ENCODE peak calls at places on chromosome 14, in seven cellular contexts. U is stomach, Z is A549, J is transverse colon, I is K562, N is sigmoid colon, V is H1. S is an unnamed sample.

GRCh38 chr14:67487937-67488893 is at the start of gene TMEM229B:
- DNase-seq in N (no peak), I (no peak), U (peak), Z (no peak), V (no peak), J (peak), S (no peak)

GRCh38 chr14:106228541-106229158 is 702.3 kb downstream of the TMEM121 start:
- DNase-seq in Z (no peak), J (no peak), U (no peak), I (no peak), V (no peak), N (no peak), S (no peak)

GRCh38 chr14:93984987-93985410 is 8.6 kb upstream of the ASB2 start:
- DNase-seq in I (peak), U (no peak), J (peak), V (no peak), Z (peak), N (peak), S (peak)

GRCh38 chr14:90301580-90302181 is 30.1 kb downstream of the NRDE2 start:
- DNase-seq in V (no peak), J (no peak), Z (peak), N (no peak), I (no peak), U (no peak), S (no peak)

GRCh38 chr14:52852810-52853521 is 61.6 kb upstream of the GNPNAT1 start:
- DNase-seq in U (no peak), N (no peak), Z (no peak), J (no peak), V (no peak), I (no peak), S (no peak)

GRCh38 chr14:100129161-100129589 is 30.3 kb downstream of the DEGS2 start:
- DNase-seq in J (no peak), N (no peak), V (no peak), I (no peak), U (no peak), Z (no peak), S (no peak)

GRCh38 chr14:56294125-56294524 is 175.9 kb downstream of the PELI2 start:
- DNase-seq in N (no peak), J (no peak), U (no peak), Z (peak), I (no peak), V (no peak), S (no peak)

GRCh38 chr14:86166541-86166940 is 636.6 kb downstream of the FLRT2 start:
- DNase-seq in V (no peak), Z (no peak), I (no peak), U (no peak), N (no peak), J (no peak), S (no peak)

GRCh38 chr14:79325557-79325956 is 885.7 kb downstream of the DIO2 start:
- DNase-seq in Z (no peak), U (no peak), J (no peak), I (no peak), N (no peak), V (no peak), S (no peak)

GRCh38 chr14:101889898-101890297 is 74.5 kb upstream of the DYNC1H1 start:
- DNase-seq in U (no peak), N (no peak), Z (peak), V (no peak), J (peak), I (no peak), S (no peak)

GRCh38 chr14:70919774-70920173 is 12.5 kb downstream of the PCNX1 start:
- DNase-seq in N (no peak), V (no peak), U (no peak), I (no peak), Z (no peak), J (no peak), S (no peak)

GRCh38 chr14:99754141-99755067 is 38.8 kb upstream of the EML1 start:
- DNase-seq in U (no peak), J (no peak), I (no peak), V (no peak), Z (no peak), N (peak), S (no peak)

GRCh38 chr14:93676416-93676958 is 111.8 kb downstream of the PRIMA1 start:
- DNase-seq in U (no peak), I (no peak), J (no peak), N (no peak), Z (no peak), V (no peak), S (no peak)

GRCh38 chr14:101716956-101717662 is 44.4 kb upstream of the PPP2R5C start:
- DNase-seq in N (no peak), U (peak), J (no peak), Z (no peak), I (no peak), V (no peak), S (no peak)

GRCh38 chr14:72815459-72815858 is 78.4 kb downstream of the DPF3 start:
- DNase-seq in U (no peak), N (no peak), Z (no peak), I (no peak), V (no peak), J (no peak), S (no peak)

GRCh38 chr14:103118019-103118662 is 5.1 kb upstream of the TNFAIP2 start:
- DNase-seq in N (peak), U (no peak), Z (no peak), J (peak), V (no peak), I (peak), S (peak)

GRCh38 chr14:44040561-44040960 is 466.5 kb downstream of the FSCB start:
- DNase-seq in I (no peak), U (no peak), N (no peak), Z (no peak), V (no peak), J (no peak), S (no peak)

GRCh38 chr14:55138091-55138490 is 9.0 kb downstream of the LGALS3 start:
- DNase-seq in N (no peak), U (no peak), V (no peak), I (no peak), J (no peak), Z (no peak), S (no peak)

GRCh38 chr14:40362856-40363255 is 930.6 kb upstream of the FBXO33 start:
- DNase-seq in I (no peak), J (no peak), Z (no peak), V (no peak), U (no peak), N (no peak), S (no peak)

GRCh38 chr14:62629070-62629580 is 416.1 kb downstream of the KCNH5 start:
- DNase-seq in Z (no peak), J (no peak), V (no peak), U (no peak), N (no peak), I (no peak), S (no peak)

GRCh38 chr14:70188292-70188607 is 501 bp downstream of the SLC8A3 start:
- DNase-seq in U (no peak), Z (no peak), J (no peak), V (no peak), N (no peak), I (no peak), S (no peak)

GRCh38 chr14:22974530-22975313 is 7.6 kb downstream of the AJUBA start:
- DNase-seq in V (no peak), U (no peak), N (no peak), I (no peak), Z (peak), J (no peak), S (no peak)
- TF ChIP-seq POLR2A in V (no peak), U (no peak), N (no peak), I (no peak), Z (no peak), J (no peak), S (no peak)

GRCh38 chr14:26917086-26917485 is 319.3 kb upstream of the NOVA1 start:
- DNase-seq in I (peak), V (no peak), J (no peak), Z (peak), N (no peak), U (no peak), S (no peak)
- TF ChIP-seq EP300 in I (no peak), V (no peak), J (no peak), Z (no peak), N (no peak), U (no peak), S (no peak)

GRCh38 chr14:81170104-81170828 is 50.5 kb downstream of the GTF2A1 start:
- DNase-seq in V (peak), Z (peak), I (peak), N (peak), U (peak), J (peak), S (peak)

GRCh38 chr14:81169711-81170103 is 51.1 kb downstream of the GTF2A1 start:
- DNase-seq in U (peak), V (no peak), Z (no peak), I (no peak), N (peak), J (peak), S (peak)

GRCh38 chr14:81172353-81172752 is 48.4 kb downstream of the GTF2A1 start:
- DNase-seq in J (no peak), Z (no peak), U (no peak), V (no peak), I (no peak), N (no peak), S (no peak)

GRCh38 chr14:81170829-81171195 is 49.9 kb downstream of the GTF2A1 start:
- DNase-seq in Z (no peak), I (no peak), V (no peak), U (no peak), J (no peak), N (no peak), S (no peak)

GRCh38 chr14:81172881-81173280 is 47.9 kb downstream of the GTF2A1 start:
- DNase-seq in V (no peak), J (no peak), U (no peak), N (no peak), I (no peak), Z (no peak), S (no peak)
- H3K4me3 ChIP-seq in V (no peak), J (no peak), U (no peak), N (no peak), I (no peak), Z (no peak), S (no peak)

DNA sequence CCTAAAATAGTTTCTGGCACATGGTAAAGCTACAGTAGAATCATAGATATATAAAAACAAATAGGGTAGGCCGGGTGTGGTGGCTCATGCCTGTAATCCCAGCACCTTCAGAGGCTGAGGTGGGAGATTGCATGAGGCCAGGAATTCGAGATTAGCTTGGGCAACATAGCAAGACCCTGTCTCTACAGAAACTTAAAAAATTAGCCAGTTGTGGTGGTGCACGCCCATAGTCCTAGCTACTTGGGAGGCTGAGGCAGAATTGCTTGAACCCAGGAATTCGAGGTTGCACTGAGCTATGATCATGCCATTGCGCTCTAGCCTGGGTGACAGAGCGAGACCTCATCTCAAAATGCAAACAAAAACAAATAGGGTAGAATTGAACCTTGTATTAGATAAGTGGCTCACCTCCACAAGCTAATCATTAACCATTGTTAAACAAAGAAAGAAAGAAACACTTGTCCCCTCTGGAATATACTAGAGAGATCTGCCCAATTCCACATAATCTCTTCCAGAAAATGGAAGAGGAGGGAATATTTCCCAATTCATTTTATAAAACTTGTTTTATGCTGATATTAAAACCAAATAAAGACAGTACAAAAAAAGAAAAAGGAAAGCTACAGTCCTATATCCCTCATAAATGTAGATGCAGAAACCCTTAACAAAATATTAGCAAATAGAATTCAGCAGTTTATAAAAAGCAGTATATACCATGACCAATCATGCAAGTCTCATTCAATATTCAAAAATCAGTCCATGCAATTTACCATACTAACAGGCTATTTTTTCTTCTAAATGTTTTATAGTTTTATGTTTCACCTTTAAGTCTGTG is 22.7 kb upstream of the DHRS2 start:
- DNase-seq in I (no peak), U (no peak), Z (no peak), J (no peak), N (no peak), V (no peak), S (no peak)
- TF ChIP-seq POLR2A in I (no peak), U (no peak), Z (no peak), J (no peak), N (no peak), V (no peak), S (no peak)

GRCh38 chr14:42028607-42029006 is 421.9 kb downstream of the LRFN5 start:
- DNase-seq in I (no peak), U (no peak), V (no peak), N (no peak), J (no peak), Z (no peak), S (no peak)
- TF ChIP-seq EP300 in I (no peak), U (no peak), V (no peak), N (no peak), J (no peak), Z (no peak), S (no peak)

GRCh38 chr14:28783593-28784143 is 17.1 kb downstream of the FOXG1 start:
- DNase-seq in J (no peak), N (no peak), Z (no peak), V (no peak), I (no peak), U (no peak), S (no peak)
- H3K4me3 ChIP-seq in J (no peak), N (no peak), Z (no peak), V (no peak), I (no peak), U (no peak), S (no peak)

GRCh38 chr14:58272589-58273372 is 25.6 kb upstream of the ARID4A start:
- DNase-seq in U (peak), J (no peak), I (no peak), V (no peak), N (no peak), Z (peak), S (no peak)
- TF ChIP-seq POLR2A in U (no peak), J (no peak), I (peak), V (no peak), N (no peak), Z (no peak), S (no peak)

GRCh38 chr14:60204843-60205774 is 39.9 kb upstream of the DHRS7 start:
- DNase-seq in U (no peak), J (no peak), N (no peak), Z (no peak), V (no peak), I (no peak), S (no peak)
- TF ChIP-seq EP300 in U (no peak), J (no peak), N (no peak), Z (no peak), V (no peak), I (no peak), S (no peak)

GRCh38 chr14:26401170-26401968 is 196.5 kb downstream of the NOVA1 start:
- DNase-seq in Z (no peak), N (no peak), V (no peak), I (no peak), U (no peak), J (no peak), S (no peak)
- H3K4me3 ChIP-seq in Z (no peak), N (no peak), V (no peak), I (no peak), U (no peak), J (no peak), S (no peak)

DNA sequence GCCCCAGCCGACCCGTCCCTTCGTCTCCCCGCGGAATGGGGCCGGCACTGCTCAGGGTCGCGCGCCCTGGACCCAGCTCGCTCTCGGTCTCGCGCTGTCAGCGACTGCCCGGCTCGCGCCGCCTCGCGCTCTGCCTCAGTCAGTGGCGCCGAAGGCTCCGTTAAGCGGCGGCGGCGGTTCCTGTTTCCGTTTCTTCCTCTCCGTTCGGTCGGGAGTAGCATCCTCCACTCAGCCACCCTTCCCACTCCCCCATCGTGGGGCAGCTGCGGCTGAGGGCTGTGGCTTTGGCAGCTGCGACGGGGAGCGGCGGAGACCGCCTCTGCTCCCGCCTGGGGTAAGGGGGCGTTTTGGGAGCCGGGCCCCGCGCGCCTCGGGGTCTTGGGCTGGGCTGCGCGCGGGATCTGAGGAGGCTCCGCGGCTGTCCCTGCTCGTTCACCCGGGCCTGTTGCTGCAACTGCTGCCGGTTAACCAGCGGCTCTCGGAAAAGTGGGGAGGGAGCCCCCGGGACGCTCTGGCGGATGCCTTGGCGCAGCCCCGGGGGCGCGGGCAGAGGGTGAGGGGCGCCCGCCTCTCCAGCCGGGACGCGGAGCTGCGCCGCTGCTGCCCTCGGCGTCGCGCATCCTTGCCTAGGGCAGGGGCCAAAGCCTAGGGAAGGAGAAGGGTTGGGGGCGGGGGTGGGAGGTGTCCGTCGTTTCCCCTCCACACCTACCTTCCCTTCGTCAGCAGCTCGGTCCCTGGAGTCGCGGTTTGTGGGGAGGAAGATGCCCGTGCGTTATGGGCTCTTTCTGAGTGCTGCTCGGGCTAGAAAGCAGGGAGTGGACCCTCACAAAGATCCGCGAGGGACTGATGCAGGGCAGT is 580 bp downstream of the FUT8 start:
- DNase-seq in I (no peak), J (peak), N (peak), Z (peak), U (peak), V (no peak), S (peak)
- TF ChIP-seq POLR2A in I (no peak), J (no peak), N (no peak), Z (no peak), U (no peak), V (no peak), S (no peak)

S was measured in ovary.